ENCODE peak calls at places on chromosomes 3 and 15, in nine cellular contexts. B is pancreas; Y is uterus; Z is endodermal cell; P is GM04503; V is posterior vena cava; N is AG10803; T is stimulated activated CD4-positive, alpha-beta T cell treated with anti-CD3 and anti-CD28 coated beads, Interleukin-12 subunit alpha, Interleukin-12 subunit beta, amount 100 ng/mL, for 4 hours; R is chondrocyte. U is an unnamed sample.

GRCh38 chr3:14374444-14374883 is 27.9 kb upstream of the SLC6A6 start:
- DNase-seq in B (no peak), Y (no peak), Z (peak), P (no peak), V (no peak), N (no peak), T (no peak), R (no peak), U (no peak)

GRCh38 chr15:99976811-99977271 is 243.6 kb upstream of the LYSMD4 start:
- DNase-seq in B (no peak), Y (no peak), Z (no peak), P (no peak), V (no peak), N (peak), T (no peak), R (no peak), U (no peak)

GRCh38 chr3:32412887-32413286 is 21.2 kb downstream of the CMTM7 start:
- DNase-seq in B (no peak), Y (no peak), Z (no peak), P (no peak), V (no peak), N (no peak), T (no peak), R (no peak), U (no peak)

GRCh38 chr3:139572847-139573672 is 33.5 kb upstream of the RBP1 start:
- DNase-seq in B (no peak), Y (no peak), Z (no peak), P (no peak), V (no peak), N (peak), T (no peak), R (no peak), U (no peak)

GRCh38 chr3:487580-487979 is 291.0 kb downstream of the CHL1 start:
- DNase-seq in B (no peak), Y (no peak), Z (no peak), P (no peak), V (no peak), N (no peak), T (no peak), R (no peak), U (no peak)

GRCh38 chr3:3110299-3110630 is at the start of gene IL5RA:
- DNase-seq in B (no peak), Y (no peak), Z (peak), P (no peak), V (no peak), N (no peak), T (no peak), R (no peak), U (no peak)

GRCh38 chr15:65245096-65245849 is 34.0 kb upstream of the CILP start:
- DNase-seq in B (peak), Y (peak), Z (no peak), P (no peak), V (no peak), N (peak), T (no peak), R (no peak), U (no peak)

GRCh38 chr15:40420793-40421192 is 15.2 kb downstream of the IVD start:
- DNase-seq in B (peak), Y (no peak), Z (no peak), P (no peak), V (no peak), N (no peak), T (no peak), R (no peak), U (no peak)

GRCh38 chr15:94631608-94632007 is 400.2 kb downstream of the MCTP2 start:
- DNase-seq in B (no peak), Y (no peak), Z (no peak), P (no peak), V (no peak), N (no peak), T (no peak), R (no peak), U (no peak)

GRCh38 chr3:123817413-123817812 is 66.7 kb downstream of the MYLK start:
- DNase-seq in B (no peak), Y (no peak), Z (peak), P (no peak), V (no peak), N (peak), T (no peak), R (no peak), U (no peak)

GRCh38 chr15:86624261-86625036 is 544.8 kb downstream of the AGBL1 start:
- DNase-seq in B (peak), Y (peak), Z (peak), P (peak), V (peak), N (peak), T (peak), R (no peak), U (peak)

GRCh38 chr15:56931674-56932507 is 13.4 kb downstream of the TCF12 start:
- DNase-seq in B (no peak), Y (no peak), Z (no peak), P (no peak), V (no peak), N (no peak), T (no peak), R (no peak), U (no peak)

GRCh38 chr3:153221748-153222162 is 59.7 kb downstream of the RAP2B start:
- DNase-seq in B (no peak), Y (peak), Z (peak), P (peak), V (peak), N (peak), T (peak), R (no peak), U (peak)

GRCh38 chr3:21393684-21394307 is 357.2 kb downstream of the ZNF385D start:
- DNase-seq in B (no peak), Y (no peak), Z (no peak), P (no peak), V (no peak), N (no peak), T (no peak), R (no peak), U (no peak)

GRCh38 chr3:154122912-154123559 is 1.8 kb downstream of the ARHGEF26 start:
- DNase-seq in B (no peak), Y (peak), Z (peak), P (no peak), V (no peak), N (no peak), T (no peak), R (no peak), U (no peak)

GRCh38 chr3:25297667-25298585 is 130.1 kb upstream of the RARB start:
- DNase-seq in B (no peak), Y (no peak), Z (no peak), P (no peak), V (no peak), N (no peak), T (no peak), R (no peak), U (no peak)